ENCODE peak calls at places on chromosomes 5 and 9, in five cellular contexts. One of them, this sample, is unnamed.

GRCh38 chr9:88523056-88523455 is 11.9 kb upstream of the NXNL2 start:
- DNase-seq in neuronal stem cell: no peak
- DNase-seq in H9: no peak
- DNase-seq in H1: no peak
- DNase-seq in mesenchymal stem cell: peak
- DNase-seq in this sample: no peak

GRCh38 chr5:54743581-54743980 is 226.0 kb downstream of the SNX18 start:
- DNase-seq in H1: no peak
- DNase-seq in mesenchymal stem cell: no peak
- DNase-seq in H9: no peak
- DNase-seq in neuronal stem cell: no peak
- DNase-seq in this sample: no peak

GRCh38 chr5:41286696-41287095 is 73.4 kb upstream of the C6 start:
- DNase-seq in mesenchymal stem cell: no peak
- DNase-seq in H1: no peak
- DNase-seq in H9: no peak
- DNase-seq in neuronal stem cell: no peak
- DNase-seq in this sample: no peak

GRCh38 chr9:130667117-130667430 is 2.7 kb downstream of the PRDM12 start:
- DNase-seq in H1: no peak
- DNase-seq in H9: no peak
- DNase-seq in mesenchymal stem cell: no peak
- DNase-seq in neuronal stem cell: no peak
- DNase-seq in this sample: no peak

GRCh38 chr5:67809589-67809988 is 406.0 kb upstream of the PIK3R1 start:
- DNase-seq in mesenchymal stem cell: no peak
- DNase-seq in neuronal stem cell: no peak
- DNase-seq in H1: no peak
- DNase-seq in H9: no peak
- DNase-seq in this sample: no peak

GRCh38 chr9:125794708-125795107 is 47.5 kb downstream of the PBX3 start:
- DNase-seq in mesenchymal stem cell: no peak
- DNase-seq in H9: no peak
- DNase-seq in neuronal stem cell: no peak
- DNase-seq in H1: no peak
- DNase-seq in this sample: no peak

GRCh38 chr9:37784291-37784639 is 599 bp downstream of the EXOSC3 start:
- DNase-seq in neuronal stem cell: no peak
- DNase-seq in H1: no peak
- DNase-seq in mesenchymal stem cell: peak
- DNase-seq in H9: no peak
- DNase-seq in this sample: no peak

GRCh38 chr9:69376651-69377050 is 51.6 kb downstream of the ENTREP1 start:
- DNase-seq in mesenchymal stem cell: peak
- DNase-seq in H9: no peak
- DNase-seq in H1: no peak
- DNase-seq in neuronal stem cell: no peak
- DNase-seq in this sample: peak

GRCh38 chr5:33984671-33985124 is at the start of gene SLC45A2:
- DNase-seq in H1: no peak
- DNase-seq in neuronal stem cell: no peak
- DNase-seq in mesenchymal stem cell: peak
- DNase-seq in H9: no peak
- DNase-seq in this sample: no peak

GRCh38 chr5:174354571-174354970 is 309.1 kb downstream of the NSG2 start:
- DNase-seq in neuronal stem cell: no peak
- DNase-seq in H1: no peak
- DNase-seq in mesenchymal stem cell: no peak
- DNase-seq in H9: no peak
- DNase-seq in this sample: no peak

GRCh38 chr5:10892911-10893215 is 131.8 kb upstream of the DAP start:
- DNase-seq in mesenchymal stem cell: no peak
- DNase-seq in H9: no peak
- DNase-seq in neuronal stem cell: no peak
- DNase-seq in H1: no peak
- DNase-seq in this sample: peak

GRCh38 chr9:2395814-2396213 is 225.8 kb upstream of the VLDLR start:
- DNase-seq in H9: no peak
- DNase-seq in neuronal stem cell: no peak
- DNase-seq in H1: no peak
- DNase-seq in mesenchymal stem cell: no peak
- DNase-seq in this sample: no peak

GRCh38 chr9:18976368-18977238 is 56.4 kb downstream of the SAXO1 start:
- DNase-seq in H1: no peak
- DNase-seq in H9: no peak
- DNase-seq in neuronal stem cell: no peak
- DNase-seq in mesenchymal stem cell: peak
- DNase-seq in this sample: peak

GRCh38 chr5:140556438-140556837 is 835 bp downstream of the SRA1 start:
- DNase-seq in mesenchymal stem cell: peak
- DNase-seq in neuronal stem cell: no peak
- DNase-seq in H1: no peak
- DNase-seq in H9: no peak
- DNase-seq in this sample: no peak

GRCh38 chr5:80569961-80570786 is at the start of gene ANKRD34B:
- DNase-seq in mesenchymal stem cell: peak
- DNase-seq in H1: peak
- DNase-seq in neuronal stem cell: peak
- DNase-seq in H9: peak
- DNase-seq in this sample: no peak

GRCh38 chr9:134594376-134594941 is 47.1 kb upstream of the COL5A1 start:
- DNase-seq in mesenchymal stem cell: no peak
- DNase-seq in H1: no peak
- DNase-seq in H9: no peak
- DNase-seq in neuronal stem cell: no peak
- DNase-seq in this sample: no peak

GRCh38 chr5:39024005-39024404 is 50.2 kb downstream of the RICTOR start:
- DNase-seq in neuronal stem cell: no peak
- DNase-seq in H9: peak
- DNase-seq in H1: no peak
- DNase-seq in mesenchymal stem cell: peak
- DNase-seq in this sample: no peak

GRCh38 chr5:137833463-137833862 is 34.2 kb upstream of the MYOT start:
- DNase-seq in neuronal stem cell: no peak
- DNase-seq in mesenchymal stem cell: peak
- DNase-seq in H9: no peak
- DNase-seq in H1: no peak
- DNase-seq in this sample: peak

GRCh38 chr9:122236681-122237080 is 7.9 kb upstream of the LHX6 start:
- DNase-seq in H9: no peak
- DNase-seq in mesenchymal stem cell: no peak
- DNase-seq in neuronal stem cell: no peak
- DNase-seq in H1: no peak
- DNase-seq in this sample: no peak
- H2BK12ac ChIP-seq in H9: no peak
- H2BK12ac ChIP-seq in mesenchymal stem cell: no peak
- H2BK12ac ChIP-seq in neuronal stem cell: no peak
- H2BK12ac ChIP-seq in H1: no peak
- H2BK12ac ChIP-seq in this sample: no peak

DNA sequence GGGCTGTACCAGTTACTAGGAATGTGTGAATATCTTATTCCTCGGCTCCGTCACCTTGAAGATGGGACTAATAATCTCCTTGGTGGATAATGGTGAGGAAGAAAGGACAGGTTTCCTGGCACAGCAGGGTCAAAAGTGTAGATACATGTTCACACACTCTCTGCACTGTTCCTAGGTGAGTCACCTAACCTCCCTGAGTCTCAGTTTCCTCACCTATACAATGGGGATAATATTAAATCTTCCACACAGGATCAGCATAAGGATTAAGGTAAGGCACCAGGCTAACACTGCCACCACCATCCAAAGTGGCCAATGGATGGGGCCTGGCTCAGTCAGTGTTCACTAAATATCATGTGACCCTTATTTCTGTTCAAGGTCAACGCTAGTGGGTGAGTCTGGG is 66.9 kb downstream of the PSMB7 start:
- DNase-seq in H1: no peak
- DNase-seq in neuronal stem cell: no peak
- DNase-seq in H9: no peak
- DNase-seq in mesenchymal stem cell: no peak
- DNase-seq in this sample: no peak
- H2BK12ac ChIP-seq in H1: no peak
- H2BK12ac ChIP-seq in neuronal stem cell: no peak
- H2BK12ac ChIP-seq in H9: no peak
- H2BK12ac ChIP-seq in mesenchymal stem cell: no peak
- H2BK12ac ChIP-seq in this sample: no peak

DNA sequence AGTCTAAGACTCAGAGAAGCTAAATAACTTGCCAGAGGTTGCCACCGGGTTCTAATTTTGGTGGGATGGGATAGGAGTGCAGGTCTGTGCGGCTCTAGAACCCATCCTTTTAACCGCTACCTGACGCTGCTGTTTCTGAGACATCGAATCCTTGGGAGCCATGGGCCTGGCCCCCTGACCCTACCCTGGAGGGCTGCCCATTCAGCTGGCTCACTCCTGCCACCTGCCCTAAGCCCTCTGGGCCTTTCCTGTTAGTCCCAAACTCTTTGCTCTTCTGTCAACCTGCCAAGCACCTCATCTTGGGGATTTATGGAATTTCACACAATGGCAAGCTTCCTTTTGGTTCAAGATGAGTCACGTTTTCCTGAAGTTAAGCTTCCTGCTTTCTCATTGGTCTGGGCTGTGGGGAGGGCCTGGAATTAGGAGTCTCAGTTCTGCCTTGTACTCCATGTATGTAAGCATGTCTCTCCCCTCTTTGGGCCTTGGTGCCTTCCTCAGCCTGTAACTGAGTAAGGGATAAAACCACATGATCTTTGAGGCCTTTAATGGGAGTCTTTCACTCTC is 26.6 kb downstream of the ENHO start:
- DNase-seq in neuronal stem cell: no peak
- DNase-seq in mesenchymal stem cell: no peak
- DNase-seq in H1: no peak
- DNase-seq in H9: no peak
- DNase-seq in this sample: no peak
- H2BK12ac ChIP-seq in neuronal stem cell: no peak
- H2BK12ac ChIP-seq in mesenchymal stem cell: no peak
- H2BK12ac ChIP-seq in H1: no peak
- H2BK12ac ChIP-seq in H9: no peak
- H2BK12ac ChIP-seq in this sample: no peak

GRCh38 chr9:16312962-16313546 is 557.4 kb downstream of the BNC2 start:
- DNase-seq in mesenchymal stem cell: no peak
- DNase-seq in H9: peak
- DNase-seq in H1: no peak
- DNase-seq in neuronal stem cell: no peak
- DNase-seq in this sample: no peak

GRCh38 chr9:16315720-16316119 is 554.8 kb downstream of the BNC2 start:
- DNase-seq in neuronal stem cell: no peak
- DNase-seq in H9: peak
- DNase-seq in mesenchymal stem cell: no peak
- DNase-seq in H1: no peak
- DNase-seq in this sample: no peak

GRCh38 chr9:16316406-16316805 is 554.1 kb downstream of the BNC2 start:
- DNase-seq in H1: no peak
- DNase-seq in H9: peak
- DNase-seq in mesenchymal stem cell: no peak
- DNase-seq in neuronal stem cell: no peak
- DNase-seq in this sample: no peak

GRCh38 chr9:16312116-16312515 is 558.4 kb downstream of the BNC2 start:
- DNase-seq in H9: peak
- DNase-seq in mesenchymal stem cell: no peak
- DNase-seq in H1: no peak
- DNase-seq in neuronal stem cell: no peak
- DNase-seq in this sample: no peak

DNA sequence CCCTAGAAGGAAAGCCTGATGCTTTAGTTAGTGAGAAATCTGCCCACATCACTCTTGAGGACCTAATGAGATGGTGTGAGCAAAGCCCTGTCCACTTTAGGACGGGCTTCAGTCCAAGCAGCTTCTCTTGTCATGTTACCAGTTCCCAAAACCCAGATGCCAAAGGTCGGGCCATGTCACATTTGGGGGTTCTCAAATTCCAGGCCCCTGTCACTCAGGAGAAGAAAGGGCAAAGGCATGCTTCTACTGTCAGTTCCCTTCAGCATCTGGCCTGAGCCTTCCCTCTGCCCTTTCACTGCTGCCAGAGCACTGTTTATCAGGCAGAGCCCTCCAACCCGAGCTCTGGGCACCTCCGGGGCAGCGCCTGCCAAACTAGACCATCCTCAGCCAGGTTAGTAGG is 556.0 kb downstream of the BNC2 start:
- DNase-seq in neuronal stem cell: no peak
- DNase-seq in H1: no peak
- DNase-seq in mesenchymal stem cell: no peak
- DNase-seq in H9: peak
- DNase-seq in this sample: no peak
- H2BK12ac ChIP-seq in neuronal stem cell: no peak
- H2BK12ac ChIP-seq in H1: no peak
- H2BK12ac ChIP-seq in mesenchymal stem cell: no peak
- H2BK12ac ChIP-seq in H9: no peak
- H2BK12ac ChIP-seq in this sample: peak

GRCh38 chr9:116453785-116454184 is 233.3 kb upstream of the TRIM32 start:
- DNase-seq in mesenchymal stem cell: no peak
- DNase-seq in neuronal stem cell: no peak
- DNase-seq in H1: no peak
- DNase-seq in H9: no peak
- DNase-seq in this sample: no peak
- H2BK12ac ChIP-seq in mesenchymal stem cell: no peak
- H2BK12ac ChIP-seq in neuronal stem cell: no peak
- H2BK12ac ChIP-seq in H1: no peak
- H2BK12ac ChIP-seq in H9: no peak
- H2BK12ac ChIP-seq in this sample: no peak

GRCh38 chr9:114771901-114772300 is 33.9 kb downstream of the TNFSF15 start:
- DNase-seq in neuronal stem cell: no peak
- DNase-seq in H1: no peak
- DNase-seq in H9: no peak
- DNase-seq in mesenchymal stem cell: no peak
- DNase-seq in this sample: no peak

GRCh38 chr9:114775121-114775520 is 30.7 kb downstream of the TNFSF15 start:
- DNase-seq in neuronal stem cell: no peak
- DNase-seq in mesenchymal stem cell: no peak
- DNase-seq in H1: no peak
- DNase-seq in H9: no peak
- DNase-seq in this sample: no peak

GRCh38 chr9:114774504-114774903 is 31.3 kb downstream of the TNFSF15 start:
- DNase-seq in H1: no peak
- DNase-seq in H9: no peak
- DNase-seq in mesenchymal stem cell: no peak
- DNase-seq in neuronal stem cell: no peak
- DNase-seq in this sample: no peak

GRCh38 chr9:114770991-114771390 is 34.8 kb downstream of the TNFSF15 start:
- DNase-seq in neuronal stem cell: no peak
- DNase-seq in mesenchymal stem cell: no peak
- DNase-seq in H1: no peak
- DNase-seq in H9: no peak
- DNase-seq in this sample: peak

DNA sequence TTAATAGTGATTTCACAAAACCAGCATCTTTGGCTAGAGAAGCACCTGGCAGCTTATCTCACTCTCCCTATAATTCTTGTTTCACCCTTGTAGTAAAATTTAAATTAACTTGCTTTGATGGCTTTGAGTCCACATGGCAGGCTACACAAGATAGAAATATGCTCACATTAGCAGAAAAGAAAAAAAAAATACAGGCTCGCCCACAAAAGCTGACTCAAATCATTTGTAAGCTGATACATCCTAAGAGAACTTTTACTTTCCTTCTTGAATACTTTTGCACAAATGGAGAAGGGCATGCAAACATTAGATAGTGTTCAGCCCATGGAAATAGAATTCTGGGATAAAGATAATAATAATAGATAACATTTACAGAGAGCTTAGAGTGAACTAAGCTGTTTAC is 36.2 kb downstream of the TNFSF15 start:
- DNase-seq in H9: no peak
- DNase-seq in mesenchymal stem cell: no peak
- DNase-seq in H1: no peak
- DNase-seq in neuronal stem cell: no peak
- DNase-seq in this sample: no peak
- H2BK12ac ChIP-seq in H9: no peak
- H2BK12ac ChIP-seq in mesenchymal stem cell: no peak
- H2BK12ac ChIP-seq in H1: no peak
- H2BK12ac ChIP-seq in neuronal stem cell: no peak
- H2BK12ac ChIP-seq in this sample: no peak

This sample was measured in trophoblast cell.